ENCODE peak calls at places on chromosomes 5 and 9, in five cellular contexts. Y is brain microvascular endothelial cell, P is cardiac muscle cell, L is prostate gland, I is K562. R is an unnamed sample. For H3K36me3, the result is how much of the 10 kb centered on the place peaks cover.

GRCh38 chr5:79069488-79070001 is at the start of the genes BHMT2 and DMGDH:
- DNase-seq in Y (peak), P (peak), L (no peak), I (no peak), R (peak)

GRCh38 chr9:7946458-7946857 is 146.9 kb upstream of the DMAC1 start:
- DNase-seq in Y (no peak), P (no peak), L (no peak), I (no peak), R (no peak)

GRCh38 chr5:159339451-159339850 is 9.2 kb upstream of the IL12B start:
- DNase-seq in Y (no peak), P (no peak), L (no peak), I (no peak), R (no peak)

GRCh38 chr9:8694983-8695588 is 895.5 kb upstream of the DMAC1 start:
- DNase-seq in Y (no peak), P (no peak), L (no peak), I (no peak), R (no peak)

GRCh38 chr5:44266882-44267577 is 122.2 kb downstream of the FGF10 start:
- DNase-seq in Y (no peak), P (no peak), L (no peak), I (no peak), R (no peak)

GRCh38 chr9:18890372-18890771 is 142.6 kb downstream of the SAXO1 start:
- DNase-seq in Y (peak), P (peak), L (no peak), I (no peak), R (no peak)

GRCh38 chr9:88814521-88815101 is 176.7 kb upstream of the S1PR3 start:
- DNase-seq in Y (peak), P (peak), L (no peak), I (no peak), R (peak)

GRCh38 chr5:107129051-107129450 is 541.7 kb downstream of the EFNA5 start:
- DNase-seq in Y (peak), P (peak), L (no peak), I (no peak), R (no peak)

GRCh38 chr9:110089681-110090370 is 118.1 kb downstream of the C9orf152 start:
- DNase-seq in Y (no peak), P (no peak), L (peak), I (no peak), R (no peak)

GRCh38 chr5:115553082-115553481 is 8.5 kb upstream of the FEM1C start:
- DNase-seq in Y (no peak), P (no peak), L (no peak), I (no peak), R (no peak)

GRCh38 chr5:150213530-150213929 is 23.7 kb downstream of the SLC6A7 start:
- DNase-seq in Y (peak), P (peak), L (no peak), I (no peak), R (no peak)

GRCh38 chr5:135433626-135434426 is 13.3 kb downstream of the DCANP1 start:
- DNase-seq in Y (no peak), P (peak), L (no peak), I (peak), R (no peak)

GRCh38 chr5:91556-92263 is at the start of gene PLEKHG4B:
- DNase-seq in Y (no peak), P (no peak), L (peak), I (no peak), R (no peak)

GRCh38 chr9:129910628-129911567 is 75.6 kb downstream of the USP20 start:
- DNase-seq in Y (peak), P (peak), L (no peak), I (peak), R (no peak)

GRCh38 chr5:172351240-172351778 is 67.7 kb upstream of the UBTD2 start:
- DNase-seq in Y (no peak), P (no peak), L (no peak), I (no peak), R (no peak)
- H3K36me3 ChIP-seq in Y (half or more), P (under half), L (under half), I (under half), R (half or more)

GRCh38 chr9:83359039-83359438 is 179.2 kb downstream of the FRMD3 start:
- DNase-seq in Y (no peak), P (no peak), L (no peak), I (no peak), R (no peak)

GRCh38 chr9:83355024-83355444 is 183.2 kb downstream of the FRMD3 start:
- DNase-seq in Y (no peak), P (peak), L (no peak), I (no peak), R (peak)

GRCh38 chr9:83355729-83356128 is 182.5 kb downstream of the FRMD3 start:
- DNase-seq in Y (no peak), P (no peak), L (no peak), I (no peak), R (peak)
- H3K4me3 ChIP-seq in Y (no peak), P (no peak), L (no peak), I (no peak), R (no peak)

GRCh38 chr5:132591140-132591539 is 34.4 kb downstream of the RAD50 start:
- DNase-seq in Y (no peak), P (peak), L (no peak), I (no peak), R (no peak)

GRCh38 chr5:132594170-132594569 is 37.4 kb downstream of the RAD50 start:
- DNase-seq in Y (no peak), P (no peak), L (no peak), I (no peak), R (no peak)

GRCh38 chr5:132592521-132592920 is 35.7 kb downstream of the RAD50 start:
- DNase-seq in Y (peak), P (peak), L (no peak), I (no peak), R (no peak)

GRCh38 chr5:132595624-132596023 is 38.8 kb downstream of the RAD50 start:
- DNase-seq in Y (no peak), P (no peak), L (no peak), I (no peak), R (no peak)
- H3K36me3 ChIP-seq in Y (under half), P (under half), L (under half), I (half or more), R (half or more)

GRCh38 chr5:177344891-177345290 is 6.6 kb downstream of the LMAN2 start:
- DNase-seq in Y (no peak), P (no peak), L (no peak), I (no peak), R (no peak)

GRCh38 chr5:177349362-177349647 is 2.2 kb downstream of the LMAN2 start:
- DNase-seq in Y (no peak), P (no peak), L (no peak), I (no peak), R (no peak)

GRCh38 chr5:177349762-177350161 is 1.7 kb downstream of the LMAN2 start:
- DNase-seq in Y (no peak), P (no peak), L (no peak), I (no peak), R (no peak)

GRCh38 chr5:177346820-177347219 is 4.6 kb downstream of the LMAN2 start:
- DNase-seq in Y (no peak), P (no peak), L (no peak), I (no peak), R (no peak)

GRCh38 chr5:177347699-177348098 is 3.8 kb downstream of the LMAN2 start:
- DNase-seq in Y (no peak), P (no peak), L (no peak), I (no peak), R (no peak)
- H3K4me3 ChIP-seq in Y (no peak), P (no peak), L (no peak), I (no peak), R (no peak)

GRCh38 chr5:7869474-7870136 is 657 bp downstream of the MTRR start:
- DNase-seq in Y (no peak), P (no peak), L (no peak), I (no peak), R (peak)

GRCh38 chr5:7868773-7869473 is at the start of the genes FASTKD3 and MTRR:
- DNase-seq in Y (peak), P (peak), L (peak), I (peak), R (peak)

GRCh38 chr5:7866194-7866593 is 2.6 kb downstream of the FASTKD3 start:
- DNase-seq in Y (no peak), P (no peak), L (no peak), I (no peak), R (no peak)

GRCh38 chr5:7867260-7867659 is 1.6 kb downstream of the FASTKD3 start:
- DNase-seq in Y (no peak), P (no peak), L (no peak), I (no peak), R (no peak)

DNA sequence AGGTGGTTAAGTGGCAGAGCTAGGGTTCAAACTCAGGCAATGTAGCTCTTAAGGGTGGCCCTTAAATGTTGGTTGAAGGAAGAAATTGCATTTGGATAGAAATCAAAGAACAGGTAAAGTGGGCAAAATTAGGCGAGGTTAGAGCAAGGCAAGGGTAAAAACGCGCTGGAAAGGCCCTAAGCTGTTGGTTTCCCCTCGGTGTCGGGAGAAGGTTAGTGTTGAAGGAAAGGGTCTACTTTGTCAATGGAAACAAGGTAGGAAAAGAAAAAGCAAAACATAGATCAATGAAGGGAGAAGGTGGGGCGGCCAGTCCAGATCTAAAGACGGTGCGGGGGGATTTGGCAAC is 431 bp downstream of the FASTKD3 start:
- DNase-seq in Y (no peak), P (no peak), L (no peak), I (no peak), R (no peak)
- H3K36me3 ChIP-seq in Y (under half), P (under half), L (under half), I (half or more), R (under half)

GRCh38 chr9:6902423-6902822 is 144.7 kb downstream of the KDM4C start:
- DNase-seq in Y (no peak), P (peak), L (no peak), I (no peak), R (no peak)
- H3K4me3 ChIP-seq in Y (no peak), P (no peak), L (no peak), I (no peak), R (no peak)

DNA sequence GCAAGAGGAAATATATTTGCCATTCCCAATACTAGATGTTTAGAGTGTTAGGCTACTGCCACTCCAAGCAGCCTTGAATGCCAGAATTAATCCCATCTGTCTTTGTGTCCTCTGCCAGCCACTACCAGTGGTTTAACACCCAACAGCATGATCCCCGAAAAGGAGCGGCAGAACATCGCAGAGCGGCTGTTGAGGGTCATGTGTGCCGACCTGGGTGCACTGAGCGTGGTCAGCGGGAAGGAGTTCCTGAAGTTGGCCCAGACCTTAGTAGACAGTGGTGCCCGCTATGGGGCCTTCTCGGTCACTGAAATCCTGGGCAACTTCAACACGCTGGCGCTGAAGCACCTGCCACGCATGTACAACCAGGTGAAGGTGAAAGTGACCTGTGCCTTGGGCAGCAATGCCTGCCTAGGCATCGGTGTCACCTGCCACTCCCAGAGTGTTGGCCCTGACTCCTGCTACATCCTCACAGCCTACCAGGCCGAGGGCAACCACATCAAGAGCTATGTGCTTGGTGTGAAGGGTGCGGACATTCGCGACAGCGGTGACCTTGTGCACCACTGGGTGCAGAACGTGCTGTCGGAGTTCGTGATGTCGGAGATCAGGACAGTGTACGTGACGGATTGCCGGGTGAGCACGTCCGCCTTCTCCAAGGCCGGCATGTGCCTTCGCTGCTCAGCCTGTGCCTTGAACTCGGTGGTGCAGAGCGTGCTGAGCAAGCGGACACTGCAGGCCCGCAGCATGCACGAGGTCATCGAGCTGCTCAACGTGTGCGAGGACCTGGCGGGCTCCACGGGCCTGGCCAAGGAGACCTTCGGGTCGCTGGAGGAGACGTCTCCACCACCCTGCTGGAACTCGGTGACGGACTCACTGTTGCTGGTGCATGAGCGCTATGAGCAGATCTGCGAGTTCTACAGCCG is 29.3 kb downstream of the AMBP start:
- DNase-seq in Y (no peak), P (no peak), L (no peak), I (no peak), R (no peak)
- H3K36me3 ChIP-seq in Y (under half), P (under half), L (under half), I (under half), R (under half)